ENCODE peak calls at places on chromosomes 4 and X, in four cellular contexts. X is activated CD8-positive, alpha-beta T cell treated with anti-CD3 and anti-CD28 coated beads for 36 hours; P is neural crest cell; J is uterus. L is an unnamed sample.

GRCh38 chrX:64850371-64851082 is 125.7 kb downstream of the ZC4H2 start:
- DNase-seq in X (peak; percentile 54), P (no peak), J (no peak), L (no peak)

GRCh38 chrX:153971124-153971631 is 440 bp downstream of the HCFC1 start:
- DNase-seq in X (peak; percentile 87), P (peak; percentile 78), J (peak; percentile 91), L (peak; percentile 93)

GRCh38 chr4:70437212-70437611 is 34.8 kb upstream of the MUC7 start:
- DNase-seq in X (no peak), P (peak; percentile 4), J (no peak), L (no peak)

GRCh38 chr4:118826723-118827444 is 9.0 kb downstream of the SEC24D start:
- DNase-seq in X (no peak), P (no peak), J (no peak), L (no peak)

GRCh38 chr4:145154573-145154972 is 25.8 kb downstream of the OTUD4 start:
- DNase-seq in X (peak; percentile 11), P (no peak), J (no peak), L (peak; percentile 26)

GRCh38 chrX:49192722-49193328 is 6.7 kb upstream of the PRICKLE3 start:
- DNase-seq in X (peak; percentile 57), P (peak; percentile 25), J (no peak), L (no peak)

GRCh38 chr4:2009651-2010233 is 968 bp upstream of the NELFA start:
- DNase-seq in X (peak; percentile 62), P (peak; percentile 64), J (no peak), L (peak; percentile 59)

GRCh38 chr4:148044889-148045352 is 313.0 kb downstream of the ARHGAP10 start:
- DNase-seq in X (peak; percentile 23), P (no peak), J (no peak), L (peak; percentile 46)

GRCh38 chrX:105190252-105190853 is 30.1 kb downstream of the TEX13A start:
- DNase-seq in X (peak; percentile 34), P (peak; percentile 30), J (no peak), L (peak; percentile 16)

GRCh38 chr4:8281519-8282133 is 12.1 kb downstream of the HTRA3 start:
- DNase-seq in X (no peak), P (no peak), J (peak; percentile 49), L (no peak)

GRCh38 chr4:73593631-73594241 is 26.5 kb downstream of the RASSF6 start:
- DNase-seq in X (peak; percentile 8), P (peak; percentile 15), J (no peak), L (no peak)

GRCh38 chr4:57320880-57321279 is 210.7 kb upstream of the IGFBP7 start:
- DNase-seq in X (no peak), P (no peak), J (no peak), L (no peak)

GRCh38 chr4:74794341-74794801 is at the start of gene BTC:
- DNase-seq in X (peak; percentile 11), P (peak; percentile 7), J (peak; percentile 20), L (peak; percentile 8)

GRCh38 chr4:151801547-151802516 is 41.0 kb upstream of the GATB start:
- DNase-seq in X (peak; percentile 76), P (peak; percentile 52), J (no peak), L (peak; percentile 48)

GRCh38 chr4:148444296-148445070 is 2.3 kb upstream of the NR3C2 start:
- DNase-seq in X (peak; percentile 53), P (peak; percentile 23), J (peak; percentile 40), L (peak; percentile 21)

GRCh38 chrX:119427024-119427794 is 28.1 kb downstream of the SLC25A43 start:
- DNase-seq in X (peak; percentile 18), P (no peak), J (no peak), L (peak; percentile 41)

GRCh38 chr4:173935622-173936405 is 347.7 kb downstream of the FBXO8 start:
- DNase-seq in X (no peak), P (no peak), J (no peak), L (no peak)

GRCh38 chrX:87517571-87518141 is at the start of gene KLHL4:
- DNase-seq in X (no peak), P (peak; percentile 26), J (peak; percentile 56), L (no peak)

GRCh38 chrX:1534321-1535168 is 2.4 kb downstream of the P2RY8 start:
- DNase-seq in X (peak; percentile 82), P (no peak), J (no peak), L (peak; percentile 45)

GRCh38 chr4:154731756-154732155 is 12.0 kb upstream of the LRAT start:
- DNase-seq in X (no peak), P (no peak), J (no peak), L (no peak)

GRCh38 chr4:63169836-63170235 is 1239.4 kb downstream of the TECRL start:
- DNase-seq in X (no peak), P (no peak), J (no peak), L (no peak)

GRCh38 chr4:153427363-153428071 is 38.6 kb upstream of the TMEM131L start:
- DNase-seq in X (no peak), P (no peak), J (no peak), L (no peak)

GRCh38 chr4:52869656-52870055 is 7.5 kb downstream of the RASL11B start:
- DNase-seq in X (no peak), P (no peak), J (no peak), L (no peak)

GRCh38 chrX:69024931-69025330 is 140.3 kb downstream of the PJA1 start:
- DNase-seq in X (no peak), P (no peak), J (peak; percentile 84), L (no peak)

GRCh38 chrX:1673337-1673736 is 58.5 kb downstream of the ASMT start:
- DNase-seq in X (peak; percentile 59), P (peak; percentile 41), J (no peak), L (no peak)

GRCh38 chr4:75673027-75673958 is at the start of gene G3BP2:
- DNase-seq in X (peak; percentile 99), P (peak; percentile 91), J (peak; percentile 97), L (peak; percentile 98)

GRCh38 chr4:130185123-130185522 is 1089.2 kb downstream of the C4orf33 start:
- DNase-seq in X (no peak), P (no peak), J (no peak), L (no peak)

GRCh38 chrX:7444967-7445366 is 297.0 kb upstream of the PUDP start:
- DNase-seq in X (peak; percentile 5), P (no peak), J (no peak), L (peak; percentile 12)

GRCh38 chr4:5385741-5386251 is 322.6 kb downstream of the EVC2 start:
- DNase-seq in X (no peak), P (no peak), J (no peak), L (no peak)

GRCh38 chrX:1391370-1391706 is 575 bp downstream of the SLC25A6 start:
- DNase-seq in X (no peak), P (peak; percentile 91), J (no peak), L (peak; percentile 95)

GRCh38 chrX:139890991-139891700 is 41.7 kb downstream of the ATP11C start:
- DNase-seq in X (no peak), P (no peak), J (no peak), L (no peak)

GRCh38 chr4:77697860-77698599 is 92.4 kb downstream of the CXCL13 start:
- DNase-seq in X (no peak), P (no peak), J (no peak), L (no peak)

GRCh38 chrX:15750611-15751159 is 12.6 kb downstream of the CA5B start:
- DNase-seq in X (no peak), P (no peak), J (no peak), L (no peak)

GRCh38 chr4:11469900-11470708 is 41.4 kb upstream of the HS3ST1 start:
- DNase-seq in X (no peak), P (no peak), J (no peak), L (peak; percentile 20)

GRCh38 chr4:56535915-56536314 is 30.3 kb downstream of the ARL9 start:
- DNase-seq in X (no peak), P (no peak), J (no peak), L (no peak)

GRCh38 chr4:120918788-120919187 is 3.7 kb downstream of the PRDM5 start:
- DNase-seq in X (no peak), P (no peak), J (no peak), L (no peak)

GRCh38 chr4:125368684-125369083 is 53.9 kb downstream of the FAT4 start:
- DNase-seq in X (no peak), P (no peak), J (no peak), L (no peak)

GRCh38 chrX:153732406-153732805 is 7.8 kb downstream of the ABCD1 start:
- DNase-seq in X (no peak), P (no peak), J (no peak), L (no peak)

GRCh38 chr4:89562715-89563114 is 255.1 kb upstream of the GPRIN3 start:
- DNase-seq in X (no peak), P (no peak), J (no peak), L (no peak)

GRCh38 chr4:89563431-89563830 is 255.8 kb upstream of the GPRIN3 start:
- DNase-seq in X (no peak), P (no peak), J (no peak), L (no peak)

GRCh38 chr4:89556596-89557305 is 249.2 kb upstream of the GPRIN3 start:
- DNase-seq in X (no peak), P (no peak), J (no peak), L (no peak)

GRCh38 chr4:89561051-89561450 is 253.5 kb upstream of the GPRIN3 start:
- DNase-seq in X (no peak), P (no peak), J (no peak), L (no peak)

DNA sequence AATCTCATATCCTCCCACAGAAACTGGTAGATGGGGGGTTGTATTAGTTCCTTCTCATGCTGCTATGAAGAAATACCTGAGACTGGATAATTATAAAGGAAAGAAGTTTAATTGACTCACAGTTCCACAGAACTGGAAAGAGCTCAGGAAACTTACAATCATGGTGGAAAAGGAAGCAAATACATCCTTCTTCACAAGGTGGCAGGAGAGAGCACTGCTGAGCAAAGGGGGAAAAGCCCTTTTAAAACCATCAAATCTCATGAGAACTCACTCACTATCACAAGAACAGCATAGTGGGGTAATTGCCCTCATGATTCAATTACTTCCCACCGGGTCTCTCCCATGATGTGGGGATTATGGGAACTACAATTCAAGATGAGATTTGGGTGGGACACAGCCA is 250.5 kb upstream of the GPRIN3 start:
- DNase-seq in X (no peak), P (no peak), J (no peak), L (no peak)
- TF ChIP-seq CTCF in X (peak; percentile 52), P (peak; percentile 58), J (no peak), L (peak; percentile 23)

DNA sequence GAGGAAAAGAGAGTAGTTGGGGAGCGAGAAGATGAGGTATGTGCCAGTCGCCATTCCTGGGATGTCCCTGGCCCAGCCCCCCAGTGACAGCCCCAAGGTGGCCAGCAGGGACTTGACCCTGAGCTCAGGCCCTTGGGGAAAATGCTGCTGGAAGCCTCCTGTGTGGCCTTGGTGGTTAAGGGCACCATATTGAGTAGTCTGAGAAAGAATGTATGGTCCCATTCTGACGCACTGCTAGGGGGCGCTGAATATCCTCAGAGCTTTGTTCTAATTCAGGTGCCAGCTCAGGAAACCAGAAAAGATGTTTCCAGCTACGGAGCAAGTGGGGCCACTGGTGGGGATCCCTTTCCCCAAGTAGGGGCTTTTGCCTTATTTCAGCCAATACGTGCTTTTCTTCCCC is 14.0 kb upstream of the UBA6 start:
- DNase-seq in X (no peak), P (no peak), J (no peak), L (no peak)
- TF ChIP-seq CTCF in X (no peak), P (no peak), J (no peak), L (no peak)

GRCh38 chr4:176259330-176260090 is 9.5 kb downstream of the ASB5 start:
- DNase-seq in X (no peak), P (no peak), J (no peak), L (no peak)
- TF ChIP-seq CTCF in X (no peak), P (no peak), J (no peak), L (no peak)

DNA sequence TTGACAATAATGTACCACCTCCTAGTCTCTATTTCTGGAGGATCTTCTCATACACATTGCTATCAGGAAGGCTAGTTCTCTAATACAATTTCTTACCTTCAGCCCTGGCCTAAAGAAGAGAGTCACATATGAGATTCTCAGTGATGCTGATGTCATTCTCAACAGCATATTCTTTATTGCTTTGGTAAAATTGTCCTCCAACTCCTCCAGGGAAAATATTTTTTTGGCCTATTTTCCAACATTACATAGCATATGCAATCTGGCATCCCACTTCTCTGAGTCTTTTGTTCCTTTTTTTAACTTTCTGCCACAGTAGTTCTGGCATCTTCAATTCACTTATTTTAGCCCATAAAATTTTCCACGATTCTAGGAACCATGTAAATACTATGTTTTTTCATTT is 2363.1 kb downstream of the ARAP2 start:
- DNase-seq in X (no peak), P (no peak), J (no peak), L (no peak)
- TF ChIP-seq CTCF in X (no peak), P (no peak), J (no peak), L (no peak)

L was measured in GM10248.